ENCODE peak calls at places on chromosomes 7 and 10, in seven cellular contexts. L, B, P, G, N, M and W are unnamed samples.

GRCh38 chr10:132712698-132713232 is 73.2 kb downstream of the NKX6-2 start:
- DNase-seq in B (no peak), N (no peak), P (no peak), G (no peak), L (no peak), M (no peak), W (no peak)

GRCh38 chr7:135994466-135995205 is 17.5 kb upstream of the MTPN start:
- DNase-seq in B (no peak), G (peak), P (peak), N (no peak), M (no peak), L (peak), W (no peak)

GRCh38 chr7:92043637-92044036 is 90.6 kb downstream of the CYP51A1 start:
- DNase-seq in M (no peak), G (no peak), N (no peak), L (no peak), B (no peak), P (no peak), W (no peak)

GRCh38 chr7:124084024-124084423 is 51.2 kb upstream of the TMEM229A start:
- DNase-seq in L (no peak), N (no peak), M (no peak), G (no peak), B (no peak), P (peak), W (no peak)

GRCh38 chr7:54858008-54858692 is 99.1 kb upstream of the SEC61G start:
- DNase-seq in P (no peak), M (no peak), G (no peak), B (no peak), N (no peak), L (peak), W (no peak)

GRCh38 chr7:135843214-135843613 is 94.6 kb upstream of the FAM180A start:
- DNase-seq in N (no peak), G (no peak), B (no peak), P (no peak), M (peak), L (no peak), W (no peak)

GRCh38 chr7:126658684-126659083 is 594.1 kb downstream of the GRM8 start:
- DNase-seq in L (no peak), B (no peak), G (no peak), P (no peak), M (no peak), N (no peak), W (no peak)

GRCh38 chr10:89644691-89644966 is 413 bp downstream of the PANK1 start:
- DNase-seq in N (no peak), G (no peak), M (peak), P (no peak), L (no peak), B (no peak), W (no peak)

GRCh38 chr7:25171516-25171915 is 46.5 kb upstream of the CYCS start:
- DNase-seq in M (no peak), P (no peak), N (no peak), B (no peak), G (no peak), L (no peak), W (no peak)

GRCh38 chr7:100897111-100897608 is 1.5 kb upstream of the ACHE start:
- DNase-seq in B (no peak), L (no peak), N (peak), M (peak), P (no peak), G (no peak), W (no peak)

GRCh38 chr7:747186-747585 is 20.1 kb upstream of the PRKAR1B start:
- DNase-seq in P (no peak), N (no peak), M (no peak), G (no peak), B (no peak), L (no peak), W (no peak)

GRCh38 chr10:101485681-101486554 is 102.1 kb downstream of the POLL start:
- DNase-seq in N (peak), G (no peak), B (no peak), M (no peak), P (no peak), L (no peak), W (peak)

GRCh38 chr7:144830811-144831210 is 5.0 kb downstream of the TPK1 start:
- DNase-seq in N (no peak), P (peak), G (no peak), B (no peak), L (peak), M (no peak), W (no peak)